ENCODE peak calls at places on chromosomes 11 and 22, in seven cellular contexts. I is aorta; T is activated T-cell treated with anti-CD3 and anti-CD28 coated beads, Interleukin-2, amount 50 U/mL, for 72 hours; L is EH; C is cardiac fibroblast; K is stimulated activated CD4-positive, alpha-beta T cell treated with anti-CD3 and anti-CD28 coated beads, TNF-alpha, amount 100 ng/mL, for 1 hour; R is NCI-H510A treated with DMSO at 0.1 percent for 48 hours. E is an unnamed sample.

GRCh38 chr22:42033263-42034181 is 34.9 kb downstream of the WBP2NL start:
- DNase-seq in R (no peak), L (no peak), I (no peak), C (no peak), T (no peak), K (no peak), E (no peak)

GRCh38 chr11:75557649-75558494 is 4.2 kb upstream of the SERPINH1 start:
- DNase-seq in K (no peak), I (peak), R (no peak), T (no peak), L (peak), C (peak), E (no peak)

GRCh38 chr11:117970400-117971024 is 15.7 kb upstream of the IL10RA start:
- DNase-seq in R (no peak), L (no peak), K (no peak), T (no peak), I (no peak), C (no peak), E (no peak)

GRCh38 chr11:132564120-132564519 is 968.2 kb downstream of the OPCML start:
- DNase-seq in R (no peak), C (no peak), T (no peak), I (no peak), K (no peak), L (no peak), E (no peak)

GRCh38 chr11:70788247-70789022 is 390.1 kb downstream of the CTTN start:
- DNase-seq in R (no peak), T (no peak), C (peak), K (no peak), L (peak), I (peak), E (no peak)

GRCh38 chr11:107957109-107957588 is 28.9 kb downstream of the RAB39A start:
- DNase-seq in C (peak), I (no peak), K (no peak), L (peak), T (no peak), R (no peak), E (no peak)

GRCh38 chr22:45551310-45552016 is 48.8 kb downstream of the FBLN1 start:
- DNase-seq in I (no peak), R (no peak), C (peak), K (no peak), L (peak), T (no peak), E (no peak)

GRCh38 chr22:43152001-43152354 is 619 bp downstream of the TSPO start:
- DNase-seq in R (no peak), C (no peak), K (no peak), T (no peak), L (no peak), I (no peak), E (no peak)

GRCh38 chr11:46281374-46281831 is 3.9 kb downstream of the CREB3L1 start:
- DNase-seq in I (no peak), R (no peak), L (peak), K (no peak), T (no peak), C (peak), E (no peak)

GRCh38 chr11:28144808-28145207 is 36.6 kb downstream of the METTL15 start:
- DNase-seq in L (no peak), T (no peak), R (no peak), C (peak), I (no peak), K (no peak), E (no peak)

GRCh38 chr11:132177106-132177505 is 806.7 kb downstream of the NTM start:
- DNase-seq in K (no peak), T (no peak), C (peak), I (no peak), R (no peak), L (peak), E (no peak)

GRCh38 chr11:129724866-129725265 is 90.8 kb upstream of the TMEM45B start:
- DNase-seq in C (no peak), L (no peak), R (no peak), T (no peak), K (no peak), I (no peak), E (no peak)

GRCh38 chr22:44710474-44711235 is 8.7 kb downstream of the PRR5 start:
- DNase-seq in R (no peak), I (no peak), T (peak), K (no peak), C (no peak), L (no peak), E (peak)

GRCh38 chr22:40509401-40510134 is 127.0 kb downstream of the MRTFA start:
- DNase-seq in R (no peak), I (no peak), K (no peak), C (peak), T (no peak), L (peak), E (no peak)

GRCh38 chr11:114110948-114111347 is 51.4 kb downstream of the ZBTB16 start:
- DNase-seq in L (no peak), C (peak), I (no peak), K (no peak), T (no peak), R (no peak), E (no peak)

GRCh38 chr11:64211181-64211872 is 4.8 kb downstream of the FERMT3 start:
- DNase-seq in K (no peak), I (no peak), C (no peak), L (no peak), R (no peak), T (no peak), E (no peak)

GRCh38 chr11:6695377-6695776 is 12.2 kb upstream of the MRPL17 start:
- DNase-seq in C (peak), L (peak), K (no peak), I (no peak), T (no peak), R (no peak), E (no peak)

GRCh38 chr11:111960916-111961315 is 23.8 kb downstream of the DIXDC1 start:
- DNase-seq in C (no peak), T (no peak), L (no peak), R (no peak), I (no peak), K (no peak), E (no peak)

GRCh38 chr11:47233989-47234668 is 14.5 kb downstream of the ACP2 start:
- DNase-seq in K (no peak), I (no peak), C (peak), R (no peak), T (no peak), L (peak), E (no peak)

GRCh38 chr22:43488031-43488892 is 76.4 kb downstream of the MPPED1 start:
- DNase-seq in L (no peak), T (no peak), I (peak), K (no peak), R (no peak), C (peak), E (no peak)

GRCh38 chr11:48109046-48109666 is 107.5 kb upstream of the OR4B1 start:
- DNase-seq in L (peak), T (no peak), R (peak), K (no peak), C (peak), I (no peak), E (no peak)

GRCh38 chr11:120710354-120711187 is 199.0 kb downstream of the GRIK4 start:
- DNase-seq in L (peak), K (no peak), T (no peak), I (peak), C (peak), R (no peak), E (no peak)

GRCh38 chr11:59255281-59255680 is 42.6 kb upstream of the MPEG1 start:
- DNase-seq in R (no peak), I (no peak), K (no peak), T (no peak), C (no peak), L (no peak), E (no peak)

GRCh38 chr11:44607324-44607962 is 42.0 kb downstream of the CD82 start:
- DNase-seq in K (no peak), L (peak), C (no peak), T (no peak), R (no peak), I (no peak), E (no peak)

GRCh38 chr11:73330569-73331093 is 22.6 kb downstream of the ARHGEF17 start:
- DNase-seq in I (no peak), L (peak), K (no peak), R (no peak), C (peak), T (no peak), E (no peak)

GRCh38 chr11:126112547-126112946 is 49.9 kb upstream of the CDON start:
- DNase-seq in L (peak), I (no peak), K (no peak), R (no peak), C (peak), T (no peak), E (no peak)

GRCh38 chr22:19970479-19971275 is 29.1 kb upstream of the TXNRD2 start:
- DNase-seq in T (peak), L (peak), I (peak), C (peak), R (peak), K (peak), E (peak)

GRCh38 chr11:5040876-5041275 is 5.5 kb upstream of the OR52J3 start:
- DNase-seq in R (no peak), C (no peak), K (no peak), L (no peak), I (no peak), T (no peak), E (no peak)

GRCh38 chr22:22863001-22863400 is 24.6 kb upstream of the IGLL5 start:
- DNase-seq in C (no peak), L (no peak), K (no peak), R (no peak), T (no peak), I (no peak), E (no peak)

GRCh38 chr22:47279337-47279736 is 516.9 kb downstream of the TBC1D22A start:
- DNase-seq in L (no peak), I (peak), K (no peak), C (no peak), T (no peak), R (no peak), E (no peak)

GRCh38 chr22:40203568-40203967 is 25.8 kb downstream of the TNRC6B start:
- DNase-seq in C (no peak), K (peak), I (no peak), L (no peak), R (peak), T (peak), E (no peak)

GRCh38 chr22:18152519-18152918 is 2.5 kb downstream of the USP18 start:
- DNase-seq in R (no peak), K (no peak), C (no peak), T (peak), I (peak), L (no peak), E (no peak)

GRCh38 chr11:124339671-124340447 is 19.9 kb upstream of the OR8D2 start:
- DNase-seq in C (no peak), I (no peak), K (no peak), R (no peak), L (no peak), T (no peak), E (no peak)

GRCh38 chr11:72786305-72787261 is 7.3 kb downstream of the STARD10 start:
- DNase-seq in I (no peak), L (no peak), R (peak), T (no peak), C (no peak), K (no peak), E (no peak)

GRCh38 chr22:19879996-19880785 is 25.5 kb upstream of the GNB1L start:
- DNase-seq in I (peak), L (no peak), R (no peak), T (no peak), C (no peak), K (no peak), E (no peak)

GRCh38 chr11:65355776-65356393 is 1.3 kb downstream of the TIGD3 start:
- DNase-seq in L (peak), I (peak), C (peak), T (no peak), K (no peak), R (peak), E (no peak)

GRCh38 chr11:36385121-36385530 is 89.0 kb downstream of the PRR5L start:
- DNase-seq in K (no peak), R (peak), L (peak), I (no peak), C (peak), T (no peak), E (peak)

GRCh38 chr11:9001736-9002135 is 2.1 kb downstream of the NRIP3 start:
- DNase-seq in K (peak), T (peak), R (no peak), I (no peak), C (peak), L (peak), E (no peak)

GRCh38 chr11:73350908-73351636 is 25.1 kb upstream of the RELT start:
- DNase-seq in T (peak), I (no peak), R (peak), L (peak), K (peak), C (peak), E (peak)

E was measured in central memory CD8-positive, alpha-beta T cell.